ENCODE peak calls at places on chromosomes 16 and 17, in four cellular contexts. A, Z, H and O are unnamed samples.

GRCh38 chr16:21986692-21987246 is 14.1 kb downstream of the PDZD9 start:
- DNase-seq in H (no peak), A (no peak), Z (no peak), O (no peak)

GRCh38 chr17:1087381-1088241 is 90.7 kb downstream of the TIMM22 start:
- DNase-seq in Z (no peak), H (peak), A (peak), O (peak)

GRCh38 chr17:48618366-48618896 is 3.3 kb upstream of the HOXB8 start:
- DNase-seq in H (peak), A (peak), Z (no peak), O (peak)

GRCh38 chr17:80036715-80037477 is 454 bp downstream of the CCDC40 start:
- DNase-seq in H (peak), Z (no peak), A (peak), O (peak)

GRCh38 chr17:45732926-45733505 is 51.1 kb upstream of the CRHR1 start:
- DNase-seq in H (no peak), A (peak), Z (no peak), O (no peak)

GRCh38 chr17:17127730-17128291 is 78.3 kb downstream of the PLD6 start:
- DNase-seq in Z (no peak), A (no peak), H (no peak), O (no peak)

GRCh38 chr16:48617711-48618148 is 7.8 kb upstream of the N4BP1 start:
- DNase-seq in A (no peak), H (no peak), Z (no peak), O (no peak)

GRCh38 chr17:12729086-12729485 is 60.2 kb upstream of the ARHGAP44 start:
- DNase-seq in H (no peak), Z (no peak), A (no peak), O (no peak)

GRCh38 chr17:41499714-41500113 is 5.7 kb downstream of the KRT13 start:
- DNase-seq in H (no peak), A (no peak), Z (no peak), O (no peak)

GRCh38 chr17:62017912-62018311 is 47.2 kb downstream of the MED13 start:
- DNase-seq in Z (no peak), H (no peak), A (no peak), O (no peak)

GRCh38 chr16:2362218-2362617 is 21.7 kb upstream of the ABCA3 start:
- DNase-seq in Z (no peak), H (no peak), A (no peak), O (no peak)

GRCh38 chr17:78818932-78819331 is 21.7 kb downstream of the USP36 start:
- DNase-seq in Z (no peak), H (no peak), A (no peak), O (peak)

GRCh38 chr16:27698266-27698665 is 148.3 kb downstream of the KATNIP start:
- DNase-seq in Z (no peak), H (peak), A (peak), O (no peak)

GRCh38 chr16:50970221-50970620 is 180.8 kb downstream of the SALL1 start:
- DNase-seq in Z (no peak), H (no peak), A (no peak), O (no peak)

GRCh38 chr17:78113804-78114785 is 14.5 kb downstream of the TMC6 start:
- DNase-seq in H (no peak), Z (no peak), A (no peak), O (no peak)

GRCh38 chr17:11622468-11622867 is 24.2 kb downstream of the DNAH9 start:
- DNase-seq in H (no peak), A (no peak), Z (no peak), O (peak)

GRCh38 chr17:11624968-11625367 is 26.7 kb downstream of the DNAH9 start:
- DNase-seq in Z (no peak), H (no peak), A (no peak), O (no peak)

DNA sequence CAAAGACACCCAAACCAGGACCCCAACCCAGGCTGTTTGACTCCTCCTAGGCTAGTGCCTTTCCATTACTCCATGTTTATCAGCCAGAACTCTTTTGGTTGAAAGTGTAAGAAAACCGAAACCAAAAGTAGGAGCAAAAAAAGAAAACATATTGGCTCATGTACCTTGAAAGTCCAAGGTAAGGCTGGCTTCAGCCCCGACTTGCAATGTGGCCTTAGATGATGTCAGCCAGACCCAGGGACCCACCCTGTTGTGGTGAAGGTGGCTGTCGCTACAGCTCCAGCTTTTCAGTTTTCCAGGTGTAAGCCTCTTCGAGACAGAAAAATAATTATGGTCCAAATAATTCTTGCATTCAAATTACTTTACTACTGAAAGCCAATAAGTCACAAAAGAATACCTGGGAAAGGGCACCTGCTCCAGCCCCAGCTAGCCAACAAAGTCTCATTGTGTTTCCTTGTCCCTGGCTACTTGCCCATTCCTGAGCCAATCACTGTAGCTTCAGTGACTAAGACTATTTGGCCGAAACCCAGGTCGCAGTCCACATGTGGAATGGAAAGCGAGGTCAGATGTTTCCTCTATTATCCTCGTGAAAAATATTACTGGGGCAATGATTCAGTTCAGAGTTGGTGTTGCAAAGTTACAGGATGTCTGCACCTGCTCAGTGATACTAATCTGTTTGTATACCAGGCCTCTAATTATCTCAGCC is 20.7 kb downstream of the DNAH9 start:
- DNase-seq in H (no peak), A (no peak), Z (no peak), O (no peak)
- TF ChIP-seq USF1 in H (no peak), A (no peak), Z (no peak), O (no peak)

GRCh38 chr16:86549076-86549892 is 5.8 kb downstream of the MTHFSD start:
- DNase-seq in A (no peak), Z (no peak), H (no peak), O (no peak)
- TF ChIP-seq USF1 in A (no peak), Z (no peak), H (no peak), O (no peak)

GRCh38 chr17:38706625-38707298 is 1.7 kb downstream of the MLLT6 start:
- DNase-seq in A (no peak), Z (no peak), H (no peak), O (no peak)
- TF ChIP-seq USF1 in A (no peak), Z (no peak), H (no peak), O (no peak)

GRCh38 chr17:81468111-81468764 is 44.4 kb downstream of the ACTG1 start:
- DNase-seq in A (no peak), H (no peak), Z (no peak), O (no peak)

GRCh38 chr17:81464586-81464985 is 48.0 kb downstream of the ACTG1 start:
- DNase-seq in H (no peak), Z (no peak), A (no peak), O (peak)

GRCh38 chr17:81463506-81463905 is 49.1 kb downstream of the ACTG1 start:
- DNase-seq in Z (no peak), H (no peak), A (no peak), O (no peak)

GRCh38 chr17:81466564-81467472 is 45.8 kb downstream of the ACTG1 start:
- DNase-seq in H (no peak), Z (no peak), A (no peak), O (no peak)

DNA sequence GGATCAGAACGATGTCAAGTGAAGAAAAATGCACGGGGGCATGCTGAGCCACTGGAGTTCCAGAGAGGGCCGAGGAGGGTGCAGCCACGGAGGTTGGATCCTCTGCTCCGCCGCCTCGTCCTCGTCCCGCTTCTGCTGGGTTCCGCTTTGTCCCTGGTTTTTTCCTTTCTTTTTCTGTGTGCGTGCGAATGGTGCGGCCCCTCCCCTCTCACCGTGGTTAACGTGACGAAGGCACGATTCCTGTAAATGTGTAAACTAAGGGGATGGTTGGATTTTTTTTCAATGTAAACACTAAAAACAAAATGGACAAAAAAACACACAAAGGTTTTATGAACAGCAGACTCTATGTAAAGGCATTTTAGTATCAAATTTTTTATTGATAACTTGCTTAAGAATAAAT is 46.7 kb downstream of the ACTG1 start:
- DNase-seq in Z (no peak), H (no peak), A (no peak), O (no peak)
- TF ChIP-seq USF1 in Z (no peak), H (no peak), A (no peak), O (no peak)

GRCh38 chr16:68744744-68745280 is 7.7 kb downstream of the CDH1 start:
- DNase-seq in H (no peak), Z (no peak), A (peak), O (no peak)
- TF ChIP-seq USF1 in H (no peak), Z (no peak), A (no peak), O (no peak)